ENCODE peak calls at places on chromosomes 3 and 15, in seven cellular contexts. C is AG10803; F is psoas muscle; Z is PC-3; P is left ventricle myocardium inferior; N is CD8-positive, alpha-beta T cell; A is fibroblast of mammary gland. R is an unnamed sample.
A peak's percentile ranks its signal among the peaks of the same experiment; 100 is the strongest.

GRCh38 chr3:173065543-173065970 is 75.5 kb downstream of the SPATA16 start:
- DNase-seq in C (peak; percentile 5), F (no peak), Z (peak; percentile 14), P (no peak), N (no peak), A (no peak), R (no peak)

GRCh38 chr15:61037031-61037430 is 192.1 kb downstream of the RORA start:
- DNase-seq in C (peak; percentile 88), F (no peak), Z (no peak), P (no peak), N (no peak), A (peak; percentile 55), R (no peak)

GRCh38 chr15:99250494-99251435 is 516 bp upstream of the LRRC28 start:
- DNase-seq in C (peak; percentile 98), F (peak; percentile 98), Z (peak; percentile 99), P (peak; percentile 98), N (peak; percentile 94), A (peak; percentile 99), R (peak; percentile 97)

GRCh38 chr15:25185791-25186190 is 231.0 kb downstream of the SNRPN start:
- DNase-seq in C (no peak), F (peak; percentile 1), Z (no peak), P (no peak), N (no peak), A (no peak), R (peak; percentile 30)

GRCh38 chr3:155070932-155071387 is 9.2 kb upstream of the MME start:
- DNase-seq in C (peak; percentile 99), F (peak; percentile 17), Z (peak; percentile 29), P (no peak), N (no peak), A (peak; percentile 99), R (no peak)

GRCh38 chr15:85711590-85712192 is 83.0 kb downstream of the KLHL25 start:
- DNase-seq in C (no peak), F (no peak), Z (no peak), P (no peak), N (no peak), A (peak; percentile 34), R (no peak)

GRCh38 chr15:39362832-39363561 is 217.9 kb upstream of the THBS1 start:
- DNase-seq in C (peak; percentile 98), F (no peak), Z (no peak), P (no peak), N (no peak), A (peak; percentile 89), R (no peak)

GRCh38 chr3:52245322-52246263 is at the start of gene PPM1M:
- DNase-seq in C (peak; percentile 55), F (peak; percentile 55), Z (peak; percentile 62), P (peak; percentile 58), N (peak; percentile 66), A (peak; percentile 21), R (peak; percentile 72)

GRCh38 chr3:65721386-65721785 is 317.3 kb downstream of the MAGI1 start:
- DNase-seq in C (no peak), F (no peak), Z (no peak), P (no peak), N (no peak), A (no peak), R (no peak)

GRCh38 chr3:86168512-86168911 is 822.4 kb downstream of the VGLL3 start:
- DNase-seq in C (no peak), F (no peak), Z (no peak), P (no peak), N (no peak), A (no peak), R (no peak)

GRCh38 chr3:13714251-13714916 is 165.5 kb downstream of the FBLN2 start:
- DNase-seq in C (no peak), F (no peak), Z (no peak), P (no peak), N (no peak), A (no peak), R (no peak)

GRCh38 chr3:138935864-138936762 is 10.8 kb downstream of the FOXL2 start:
- DNase-seq in C (peak; percentile 74), F (peak; percentile 81), Z (peak; percentile 71), P (peak; percentile 75), N (peak; percentile 52), A (peak; percentile 48), R (peak; percentile 88)

GRCh38 chr15:99613887-99614642 is 48.3 kb downstream of the MEF2A start:
- DNase-seq in C (peak; percentile 74), F (peak; percentile 38), Z (no peak), P (no peak), N (no peak), A (peak; percentile 84), R (no peak)

GRCh38 chr3:133821767-133822638 is 16.4 kb downstream of the SRPRB start:
- DNase-seq in C (peak; percentile 22), F (peak; percentile 78), Z (peak; percentile 66), P (peak; percentile 78), N (no peak), A (peak; percentile 95), R (no peak)

GRCh38 chr3:117443014-117443413 is 733.4 kb downstream of the TUSC7 start:
- DNase-seq in C (no peak), F (no peak), Z (no peak), P (no peak), N (no peak), A (peak; percentile 11), R (no peak)

GRCh38 chr3:171688593-171688992 is 121.7 kb downstream of the PLD1 start:
- DNase-seq in C (no peak), F (no peak), Z (no peak), P (no peak), N (no peak), A (peak; percentile 30), R (no peak)

GRCh38 chr15:49620174-49620573 is 444 bp downstream of the FAM227B start:
- DNase-seq in C (peak; percentile 67), F (no peak), Z (peak; percentile 38), P (no peak), N (no peak), A (peak; percentile 65), R (no peak)

GRCh38 chr3:99625237-99625622 is 13.2 kb upstream of the COL8A1 start:
- DNase-seq in C (no peak), F (no peak), Z (no peak), P (no peak), N (no peak), A (no peak), R (peak; percentile 16)

GRCh38 chr3:108297636-108298035 is 1.3 kb downstream of the HHLA2 start:
- DNase-seq in C (no peak), F (no peak), Z (no peak), P (peak; percentile 33), N (no peak), A (no peak), R (no peak)

GRCh38 chr3:31288641-31289100 is 244.1 kb upstream of the STT3B start:
- DNase-seq in C (peak; percentile 25), F (no peak), Z (peak; percentile 96), P (peak; percentile 21), N (no peak), A (peak; percentile 36), R (peak; percentile 97)

GRCh38 chr3:152443212-152444023 is 174.7 kb downstream of the MBNL1 start:
- DNase-seq in C (no peak), F (no peak), Z (no peak), P (no peak), N (no peak), A (peak; percentile 19), R (no peak)

GRCh38 chr3:161305095-161305991 is 66.0 kb downstream of the SPTSSB start:
- DNase-seq in C (peak; percentile 22), F (no peak), Z (peak; percentile 64), P (no peak), N (no peak), A (peak; percentile 47), R (peak; percentile 26)

GRCh38 chr15:63560741-63561448 is 36.3 kb upstream of the FBXL22 start:
- DNase-seq in C (no peak), F (no peak), Z (no peak), P (no peak), N (no peak), A (peak; percentile 31), R (no peak)

DNA sequence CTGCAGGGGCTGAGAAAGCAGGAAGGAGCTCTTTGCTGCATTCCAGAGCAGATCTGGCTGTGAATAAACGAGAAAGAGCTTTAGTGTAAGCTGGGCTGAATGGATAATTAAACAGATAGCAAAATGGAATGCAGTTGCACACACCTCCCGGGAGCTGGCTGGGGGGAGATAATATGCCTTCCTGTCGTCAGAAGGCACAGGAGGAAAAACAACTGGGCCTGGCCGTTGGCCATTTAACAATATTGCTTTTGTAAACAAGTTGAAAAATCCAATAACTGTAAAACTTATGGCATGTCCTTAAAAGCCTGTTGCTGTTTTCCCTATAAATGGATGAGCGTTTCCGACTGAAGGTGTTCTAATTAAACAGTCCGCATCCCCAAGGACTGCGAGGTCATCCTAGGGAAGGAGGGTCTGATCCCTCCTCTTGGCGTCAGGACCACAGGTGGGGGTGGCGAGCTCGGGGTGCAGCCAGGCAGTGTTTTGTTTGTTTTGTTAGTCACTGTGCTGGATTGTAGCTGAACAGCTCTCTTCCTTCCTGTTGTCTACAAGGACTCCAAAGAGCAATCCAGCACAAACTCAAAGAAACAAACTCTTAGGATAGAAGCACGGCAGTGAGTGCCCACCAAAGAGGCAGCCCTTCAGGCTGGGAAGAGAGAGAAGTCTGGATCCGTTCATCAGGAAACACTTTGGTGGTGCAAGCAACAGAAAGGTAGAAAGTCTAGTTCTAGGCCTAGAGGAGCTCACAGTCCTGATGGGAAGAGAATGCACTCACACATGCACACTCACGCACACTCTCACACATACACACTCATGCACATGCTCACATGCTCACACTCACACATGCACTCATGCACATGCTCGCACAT is 133.4 kb upstream of the SMAD3 start:
- DNase-seq in C (peak; percentile 55), F (no peak), Z (peak; percentile 84), P (no peak), N (no peak), A (peak; percentile 71), R (peak; percentile 77)
- H3K4me3 ChIP-seq in C (no peak overlapping the region), F (no peak overlapping the region), Z (peak overlapping the region; percentile 41), P (no peak overlapping the region), N (no peak overlapping the region), A (no peak overlapping the region), R (no peak overlapping the region)

GRCh38 chr3:115236496-115236895 is 89.4 kb upstream of the ZBTB20 start:
- DNase-seq in C (peak; percentile 70), F (no peak), Z (no peak), P (no peak), N (no peak), A (peak; percentile 64), R (no peak)
- H3K4me3 ChIP-seq in C (no peak overlapping the region), F (no peak overlapping the region), Z (no peak overlapping the region), P (no peak overlapping the region), N (no peak overlapping the region), A (no peak overlapping the region), R (no peak overlapping the region)

DNA sequence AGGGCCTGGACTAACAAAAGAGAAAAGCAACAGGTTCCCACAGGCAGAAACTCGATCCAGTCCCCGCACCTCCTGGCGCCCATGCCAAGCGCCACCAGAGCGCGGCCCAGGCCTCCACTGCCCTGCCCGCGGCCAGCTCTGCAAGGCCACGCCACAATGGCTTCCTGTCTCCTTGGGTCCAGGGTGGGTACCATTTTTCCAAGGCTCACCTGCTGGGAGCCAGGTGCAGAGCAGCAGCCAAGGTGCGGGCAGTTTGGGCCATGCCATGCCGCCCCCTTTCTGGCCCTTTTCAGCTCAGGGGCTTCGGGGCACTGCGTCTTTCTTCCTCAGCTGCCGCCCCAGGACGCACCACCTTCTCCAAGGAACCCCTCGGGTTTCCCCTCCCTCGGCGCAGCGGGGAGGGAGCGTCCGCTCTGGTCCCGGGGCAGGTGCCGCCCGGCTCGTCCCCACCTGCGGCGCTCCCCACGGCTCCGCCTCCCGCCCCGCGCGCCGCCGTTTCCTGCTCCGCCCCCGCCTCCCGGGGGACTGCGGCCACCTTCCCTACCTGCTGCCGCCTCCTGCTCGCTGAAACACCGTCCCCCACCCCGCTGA is at the start of gene ILDR1:
- DNase-seq in C (no peak), F (no peak), Z (peak; percentile 79), P (no peak), N (no peak), A (no peak), R (peak; percentile 62)
- H3K4me3 ChIP-seq in C (no peak within 1 kb of the TSS), F (no peak within 1 kb of the TSS), Z (peak within 1 kb of the TSS; percentile 82), P (peak within 1 kb of the TSS; percentile 59), N (no peak within 1 kb of the TSS), A (no peak within 1 kb of the TSS), R (peak within 1 kb of the TSS; percentile 38)

GRCh38 chr15:100729461-100729860 is 127.1 kb downstream of the ASB7 start:
- DNase-seq in C (no peak), F (no peak), Z (no peak), P (no peak), N (no peak), A (no peak), R (no peak)
- H3K4me3 ChIP-seq in C (no peak overlapping the region), F (no peak overlapping the region), Z (no peak overlapping the region), P (no peak overlapping the region), N (no peak overlapping the region), A (no peak overlapping the region), R (no peak overlapping the region)